ENCODE peak calls at places on chromosome 15, in six cellular contexts. One of them, this sample, is unnamed.

GRCh38 chr15:93109370-93110105 is 20.5 kb upstream of the RGMA start:
- DNase-seq in trophoblast cell: peak; percentile 74
- DNase-seq in mesenchymal stem cell: no peak
- DNase-seq in mesendoderm: peak; percentile 69
- DNase-seq in neuronal stem cell: no peak
- DNase-seq in H1: no peak
- DNase-seq in this sample: no peak

GRCh38 chr15:32909431-32909830 is 191.6 kb downstream of the GREM1 start:
- DNase-seq in trophoblast cell: no peak
- DNase-seq in mesenchymal stem cell: peak; percentile 44
- DNase-seq in mesendoderm: no peak
- DNase-seq in neuronal stem cell: no peak
- DNase-seq in H1: no peak
- DNase-seq in this sample: peak; percentile 83

GRCh38 chr15:57216288-57216687 is 160.0 kb upstream of the CGNL1 start:
- DNase-seq in trophoblast cell: no peak
- DNase-seq in mesenchymal stem cell: peak; percentile 87
- DNase-seq in mesendoderm: no peak
- DNase-seq in neuronal stem cell: no peak
- DNase-seq in H1: no peak
- DNase-seq in this sample: peak; percentile 94

GRCh38 chr15:67120839-67121540 is 55.6 kb downstream of the SMAD3 start:
- DNase-seq in trophoblast cell: peak; percentile 79
- DNase-seq in mesenchymal stem cell: peak; percentile 96
- DNase-seq in mesendoderm: no peak
- DNase-seq in neuronal stem cell: no peak
- DNase-seq in H1: no peak
- DNase-seq in this sample: peak; percentile 97

GRCh38 chr15:74863239-74864056 is 9.7 kb downstream of the SCAMP2 start:
- DNase-seq in trophoblast cell: no peak
- DNase-seq in mesenchymal stem cell: peak; percentile 14
- DNase-seq in mesendoderm: no peak
- DNase-seq in neuronal stem cell: no peak
- DNase-seq in H1: no peak
- DNase-seq in this sample: peak; percentile 31

GRCh38 chr15:92636950-92637481 is 18.6 kb downstream of the FAM174B start:
- DNase-seq in trophoblast cell: peak; percentile 71
- DNase-seq in mesenchymal stem cell: no peak
- DNase-seq in mesendoderm: peak; percentile 87
- DNase-seq in neuronal stem cell: no peak
- DNase-seq in H1: no peak
- DNase-seq in this sample: no peak

GRCh38 chr15:25728816-25729215 is 134.3 kb downstream of the ATP10A start:
- DNase-seq in trophoblast cell: no peak
- DNase-seq in mesenchymal stem cell: no peak
- DNase-seq in mesendoderm: no peak
- DNase-seq in neuronal stem cell: no peak
- DNase-seq in H1: no peak
- DNase-seq in this sample: no peak

GRCh38 chr15:89905846-89906378 is 6.8 kb downstream of the ARPIN start:
- DNase-seq in trophoblast cell: no peak
- DNase-seq in mesenchymal stem cell: no peak
- DNase-seq in mesendoderm: no peak
- DNase-seq in neuronal stem cell: no peak
- DNase-seq in H1: no peak
- DNase-seq in this sample: no peak

GRCh38 chr15:31822463-31822862 is 207.9 kb upstream of the CHRNA7 start:
- DNase-seq in trophoblast cell: no peak
- DNase-seq in mesenchymal stem cell: no peak
- DNase-seq in mesendoderm: no peak
- DNase-seq in neuronal stem cell: no peak
- DNase-seq in H1: no peak
- DNase-seq in this sample: no peak

GRCh38 chr15:93449798-93450197 is 360.8 kb upstream of the RGMA start:
- DNase-seq in trophoblast cell: no peak
- DNase-seq in mesenchymal stem cell: no peak
- DNase-seq in mesendoderm: no peak
- DNase-seq in neuronal stem cell: no peak
- DNase-seq in H1: no peak
- DNase-seq in this sample: no peak

GRCh38 chr15:81887913-81888312 is 157.9 kb downstream of the MEX3B start:
- DNase-seq in trophoblast cell: no peak
- DNase-seq in mesenchymal stem cell: peak; percentile 21
- DNase-seq in mesendoderm: no peak
- DNase-seq in neuronal stem cell: no peak
- DNase-seq in H1: no peak
- DNase-seq in this sample: peak; percentile 89

GRCh38 chr15:47603026-47603425 is 114.3 kb upstream of the SEMA6D start:
- DNase-seq in trophoblast cell: no peak
- DNase-seq in mesenchymal stem cell: peak; percentile 20
- DNase-seq in mesendoderm: no peak
- DNase-seq in neuronal stem cell: no peak
- DNase-seq in H1: no peak
- DNase-seq in this sample: peak; percentile 55

GRCh38 chr15:42507514-42507913 is 12.1 kb downstream of the SNAP23 start:
- DNase-seq in trophoblast cell: no peak
- DNase-seq in mesenchymal stem cell: no peak
- DNase-seq in mesendoderm: no peak
- DNase-seq in neuronal stem cell: no peak
- DNase-seq in H1: no peak
- DNase-seq in this sample: peak; percentile 45

GRCh38 chr15:74808840-74809229 is 3.8 kb upstream of the LMAN1L start:
- DNase-seq in trophoblast cell: no peak
- DNase-seq in mesenchymal stem cell: no peak
- DNase-seq in mesendoderm: peak; percentile 67
- DNase-seq in neuronal stem cell: no peak
- DNase-seq in H1: no peak
- DNase-seq in this sample: no peak

GRCh38 chr15:52093539-52094502 is 18.8 kb downstream of the BCL2L10 start:
- DNase-seq in trophoblast cell: no peak
- DNase-seq in mesenchymal stem cell: peak; percentile 83
- DNase-seq in mesendoderm: no peak
- DNase-seq in neuronal stem cell: no peak
- DNase-seq in H1: no peak
- DNase-seq in this sample: peak; percentile 84

GRCh38 chr15:33104276-33104675 is 90.2 kb downstream of the FMN1 start:
- DNase-seq in trophoblast cell: no peak
- DNase-seq in mesenchymal stem cell: peak; percentile 24
- DNase-seq in mesendoderm: no peak
- DNase-seq in neuronal stem cell: no peak
- DNase-seq in H1: no peak
- DNase-seq in this sample: peak; percentile 92

GRCh38 chr15:96264351-96264798 is 66.1 kb upstream of the NR2F2 start:
- DNase-seq in trophoblast cell: peak; percentile 60
- DNase-seq in mesenchymal stem cell: no peak
- DNase-seq in mesendoderm: no peak
- DNase-seq in neuronal stem cell: no peak
- DNase-seq in H1: no peak
- DNase-seq in this sample: no peak

GRCh38 chr15:80885180-80885579 is 104.4 kb downstream of the MESD start:
- DNase-seq in trophoblast cell: no peak
- DNase-seq in mesenchymal stem cell: no peak
- DNase-seq in mesendoderm: peak; percentile 52
- DNase-seq in neuronal stem cell: no peak
- DNase-seq in H1: no peak
- DNase-seq in this sample: no peak

GRCh38 chr15:98954411-98954810 is 53.2 kb downstream of the PGPEP1L start:
- DNase-seq in trophoblast cell: peak; percentile 2
- DNase-seq in mesenchymal stem cell: peak; percentile 18
- DNase-seq in mesendoderm: no peak
- DNase-seq in neuronal stem cell: no peak
- DNase-seq in H1: no peak
- DNase-seq in this sample: peak; percentile 88

GRCh38 chr15:75721462-75721922 is 8.8 kb upstream of the CSPG4 start:
- DNase-seq in trophoblast cell: no peak
- DNase-seq in mesenchymal stem cell: no peak
- DNase-seq in mesendoderm: no peak
- DNase-seq in neuronal stem cell: no peak
- DNase-seq in H1: no peak
- DNase-seq in this sample: no peak

GRCh38 chr15:74123131-74123429 is 7.3 kb upstream of the ISLR2 start:
- DNase-seq in trophoblast cell: no peak
- DNase-seq in mesenchymal stem cell: no peak
- DNase-seq in mesendoderm: peak; percentile 82
- DNase-seq in neuronal stem cell: no peak
- DNase-seq in H1: no peak
- DNase-seq in this sample: no peak

GRCh38 chr15:65305144-65305758 is 774 bp downstream of the RNU5B-1 start:
- DNase-seq in trophoblast cell: no peak
- DNase-seq in mesenchymal stem cell: peak; percentile 99
- DNase-seq in mesendoderm: no peak
- DNase-seq in neuronal stem cell: no peak
- DNase-seq in H1: no peak
- DNase-seq in this sample: no peak

GRCh38 chr15:65306551-65306950 is 2.1 kb downstream of the RNU5B-1 start:
- DNase-seq in trophoblast cell: no peak
- DNase-seq in mesenchymal stem cell: peak; percentile 13
- DNase-seq in mesendoderm: no peak
- DNase-seq in neuronal stem cell: no peak
- DNase-seq in H1: no peak
- DNase-seq in this sample: no peak

GRCh38 chr15:65305776-65306175 is 1.3 kb downstream of the RNU5B-1 start:
- DNase-seq in trophoblast cell: no peak
- DNase-seq in mesenchymal stem cell: peak; percentile 74
- DNase-seq in mesendoderm: no peak
- DNase-seq in neuronal stem cell: no peak
- DNase-seq in H1: no peak
- DNase-seq in this sample: no peak

GRCh38 chr15:65303687-65304392 is 637 bp upstream of the RNU5B-1 start:
- DNase-seq in trophoblast cell: peak; percentile 77
- DNase-seq in mesenchymal stem cell: peak; percentile 61
- DNase-seq in mesendoderm: peak; percentile 94
- DNase-seq in neuronal stem cell: peak; percentile 48
- DNase-seq in H1: no peak
- DNase-seq in this sample: peak; percentile 43

DNA sequence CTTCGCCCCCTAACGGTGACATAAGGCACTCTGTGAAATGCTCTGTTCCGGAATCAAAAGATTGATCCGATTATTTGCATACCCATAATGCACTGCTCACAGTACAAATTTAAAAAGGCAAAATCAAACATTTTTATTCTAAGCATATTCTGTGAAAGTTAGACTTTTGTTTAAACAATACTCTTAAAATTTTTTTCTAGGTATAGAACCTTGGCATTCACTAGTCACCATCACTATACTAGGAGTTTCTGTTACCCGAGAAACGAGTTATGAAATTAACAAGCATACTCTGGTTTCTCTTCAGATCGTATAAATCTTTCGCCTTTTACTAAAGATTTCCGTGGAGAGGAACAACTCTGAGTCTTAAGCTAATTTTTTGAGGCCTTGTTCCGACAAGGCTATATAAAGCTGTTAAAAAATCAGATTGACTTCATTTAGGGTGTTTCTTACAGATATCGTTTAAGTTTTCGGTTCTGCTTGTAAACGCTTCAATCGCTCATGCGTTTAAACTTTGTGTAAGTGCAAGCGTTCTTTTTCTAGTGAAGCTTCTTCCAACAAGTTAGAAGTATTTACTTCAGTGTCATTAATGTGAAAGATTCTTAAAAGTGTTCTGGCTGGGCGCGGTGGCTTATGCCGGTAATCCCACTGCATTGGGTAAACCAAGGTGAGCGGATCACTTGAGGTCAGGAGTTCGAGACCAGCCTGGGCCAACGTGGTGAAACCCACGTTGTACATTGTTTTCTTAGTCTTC is at the start of gene RNU5B-1:
- DNase-seq in trophoblast cell: peak; percentile 97
- DNase-seq in mesenchymal stem cell: peak; percentile 100
- DNase-seq in mesendoderm: peak; percentile 99
- DNase-seq in neuronal stem cell: peak; percentile 84
- DNase-seq in H1: no peak
- DNase-seq in this sample: peak; percentile 98
- H2BK120ac ChIP-seq in trophoblast cell: peak within 1 kb of the TSS; percentile 81
- H2BK120ac ChIP-seq in mesenchymal stem cell: peak within 1 kb of the TSS; percentile 93
- H2BK120ac ChIP-seq in mesendoderm: peak within 1 kb of the TSS; percentile 69
- H2BK120ac ChIP-seq in neuronal stem cell: peak within 1 kb of the TSS; percentile 88
- H2BK120ac ChIP-seq in H1: peak within 1 kb of the TSS; percentile 87
- H2BK120ac ChIP-seq in this sample: peak within 1 kb of the TSS; percentile 38

GRCh38 chr15:83204697-83205096 is 2.9 kb downstream of the HDGFL3 start:
- DNase-seq in trophoblast cell: no peak
- DNase-seq in mesenchymal stem cell: no peak
- DNase-seq in mesendoderm: peak; percentile 68
- DNase-seq in neuronal stem cell: no peak
- DNase-seq in H1: no peak
- DNase-seq in this sample: no peak
- H3K4me3 ChIP-seq in trophoblast cell: no peak overlapping the region
- H3K4me3 ChIP-seq in mesenchymal stem cell: no peak overlapping the region
- H3K4me3 ChIP-seq in mesendoderm: no peak overlapping the region
- H3K4me3 ChIP-seq in neuronal stem cell: peak overlapping the region; percentile 93
- H3K4me3 ChIP-seq in H1: peak overlapping the region; percentile 13
- H3K4me3 ChIP-seq in this sample: no peak overlapping the region

GRCh38 chr15:70611286-70611685 is 152.1 kb downstream of the UACA start:
- DNase-seq in trophoblast cell: peak; percentile 87
- DNase-seq in mesenchymal stem cell: no peak
- DNase-seq in mesendoderm: no peak
- DNase-seq in neuronal stem cell: no peak
- DNase-seq in H1: no peak
- DNase-seq in this sample: no peak

GRCh38 chr15:70604671-70605070 is 158.7 kb downstream of the UACA start:
- DNase-seq in trophoblast cell: no peak
- DNase-seq in mesenchymal stem cell: no peak
- DNase-seq in mesendoderm: peak; percentile 53
- DNase-seq in neuronal stem cell: no peak
- DNase-seq in H1: no peak
- DNase-seq in this sample: peak; percentile 37

GRCh38 chr15:70605606-70606410 is 157.6 kb downstream of the UACA start:
- DNase-seq in trophoblast cell: no peak
- DNase-seq in mesenchymal stem cell: peak; percentile 67
- DNase-seq in mesendoderm: no peak
- DNase-seq in neuronal stem cell: no peak
- DNase-seq in H1: no peak
- DNase-seq in this sample: peak; percentile 84

GRCh38 chr15:70609919-70610318 is 153.4 kb downstream of the UACA start:
- DNase-seq in trophoblast cell: peak; percentile 95
- DNase-seq in mesenchymal stem cell: no peak
- DNase-seq in mesendoderm: no peak
- DNase-seq in neuronal stem cell: no peak
- DNase-seq in H1: no peak
- DNase-seq in this sample: no peak

DNA sequence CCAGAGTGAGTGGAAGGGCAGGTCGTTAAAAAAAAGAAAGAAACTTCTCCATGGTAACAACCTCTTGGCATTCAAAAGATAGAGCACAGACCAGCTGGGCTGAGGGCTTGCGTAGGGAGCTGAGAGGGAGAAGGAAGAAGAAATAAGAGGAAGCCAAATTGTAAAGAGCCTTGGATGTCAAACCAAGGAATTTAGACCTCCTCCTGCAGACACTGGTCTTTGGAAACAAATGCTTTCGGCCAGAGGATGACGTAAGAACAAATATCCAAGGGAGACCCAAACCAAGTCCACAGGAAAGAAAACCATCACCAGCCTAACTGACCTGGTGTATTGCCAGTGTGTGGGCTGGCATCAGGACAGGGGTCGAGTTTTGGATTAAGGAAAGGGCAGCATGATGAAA is 155.2 kb downstream of the UACA start:
- DNase-seq in trophoblast cell: peak; percentile 53
- DNase-seq in mesenchymal stem cell: no peak
- DNase-seq in mesendoderm: no peak
- DNase-seq in neuronal stem cell: no peak
- DNase-seq in H1: no peak
- DNase-seq in this sample: peak; percentile 44
- H2BK120ac ChIP-seq in trophoblast cell: no peak overlapping the region
- H2BK120ac ChIP-seq in mesenchymal stem cell: no peak overlapping the region
- H2BK120ac ChIP-seq in mesendoderm: no peak overlapping the region
- H2BK120ac ChIP-seq in neuronal stem cell: no peak overlapping the region
- H2BK120ac ChIP-seq in H1: no peak overlapping the region
- H2BK120ac ChIP-seq in this sample: no peak overlapping the region

GRCh38 chr15:100686725-100687488 is 84.5 kb downstream of the ASB7 start:
- DNase-seq in trophoblast cell: no peak
- DNase-seq in mesenchymal stem cell: no peak
- DNase-seq in mesendoderm: no peak
- DNase-seq in neuronal stem cell: no peak
- DNase-seq in H1: no peak
- DNase-seq in this sample: peak; percentile 72
- H3K4me3 ChIP-seq in trophoblast cell: no peak overlapping the region
- H3K4me3 ChIP-seq in mesenchymal stem cell: peak overlapping the region; percentile 66
- H3K4me3 ChIP-seq in mesendoderm: no peak overlapping the region
- H3K4me3 ChIP-seq in neuronal stem cell: no peak overlapping the region
- H3K4me3 ChIP-seq in H1: no peak overlapping the region
- H3K4me3 ChIP-seq in this sample: no peak overlapping the region